ENCODE peak calls at places on chromosomes 5 and 9, in six cellular contexts. Q, B, H, L, W and Y are unnamed samples.
A peak's percentile ranks its signal among the peaks of the same experiment; 100 is the strongest.

GRCh38 chr9:33180526-33181184 is 13.5 kb upstream of the B4GALT1 start:
- DNase-seq in Q (no peak), B (peak; percentile 70), H (no peak), L (no peak), W (no peak), Y (peak; percentile 60)

GRCh38 chr9:114031948-114032688 is 46.0 kb downstream of the AMBP start:
- DNase-seq in Q (no peak), B (no peak), H (no peak), L (no peak), W (no peak), Y (no peak)

GRCh38 chr5:31407921-31408714 is 123.8 kb downstream of the DROSHA start:
- DNase-seq in Q (no peak), B (peak; percentile 38), H (no peak), L (no peak), W (no peak), Y (no peak)

GRCh38 chr5:38712416-38712815 is 133.4 kb upstream of the OSMR start:
- DNase-seq in Q (no peak), B (no peak), H (no peak), L (no peak), W (no peak), Y (no peak)

GRCh38 chr5:67244345-67244793 is 47.8 kb upstream of the CD180 start:
- DNase-seq in Q (peak; percentile 42), B (no peak), H (no peak), L (peak; percentile 36), W (no peak), Y (no peak)

GRCh38 chr9:125696106-125696647 is 10.8 kb downstream of the MAPKAP1 start:
- DNase-seq in Q (no peak), B (no peak), H (no peak), L (no peak), W (no peak), Y (peak; percentile 36)

GRCh38 chr9:107213561-107214028 is 69.5 kb upstream of the RAD23B start:
- DNase-seq in Q (peak; percentile 55), B (peak; percentile 94), H (peak; percentile 73), L (no peak), W (no peak), Y (peak; percentile 91)

GRCh38 chr5:95809414-95809960 is 13.0 kb downstream of the GLRX start:
- DNase-seq in Q (no peak), B (peak; percentile 52), H (no peak), L (peak; percentile 39), W (peak; percentile 52), Y (no peak)

GRCh38 chr5:180328296-180329137 is 24.6 kb downstream of the GFPT2 start:
- DNase-seq in Q (peak; percentile 85), B (peak; percentile 60), H (no peak), L (peak; percentile 91), W (peak; percentile 86), Y (peak; percentile 94)

GRCh38 chr9:107999890-108000289 is 510.3 kb upstream of the KLF4 start:
- DNase-seq in Q (no peak), B (no peak), H (no peak), L (no peak), W (no peak), Y (peak; percentile 6)

GRCh38 chr5:95842955-95843544 is 20.5 kb upstream of the GLRX start:
- DNase-seq in Q (peak; percentile 63), B (peak; percentile 75), H (no peak), L (peak; percentile 59), W (peak; percentile 70), Y (peak; percentile 90)

GRCh38 chr5:92801921-92802320 is 779.1 kb downstream of the NR2F1-AS1 start:
- DNase-seq in Q (peak; percentile 25), B (no peak), H (no peak), L (no peak), W (no peak), Y (no peak)

GRCh38 chr5:142063878-142064331 is 44.7 kb upstream of the NDFIP1 start:
- DNase-seq in Q (peak; percentile 46), B (peak; percentile 61), H (peak; percentile 18), L (peak; percentile 66), W (peak; percentile 13), Y (peak; percentile 80)

GRCh38 chr9:68560131-68560844 is 19.6 kb upstream of the TMEM252 start:
- DNase-seq in Q (peak; percentile 37), B (peak; percentile 84), H (peak; percentile 39), L (peak; percentile 61), W (peak; percentile 63), Y (peak; percentile 88)

GRCh38 chr5:108487951-108488350 is 106.1 kb upstream of the FBXL17 start:
- DNase-seq in Q (no peak), B (no peak), H (no peak), L (no peak), W (no peak), Y (no peak)

GRCh38 chr5:151298465-151298864 is 5.1 kb downstream of the SLC36A3 start:
- DNase-seq in Q (no peak), B (no peak), H (no peak), L (no peak), W (no peak), Y (no peak)

GRCh38 chr9:4738866-4739586 is 2.0 kb downstream of the AK3 start:
- DNase-seq in Q (peak; percentile 10), B (peak; percentile 14), H (no peak), L (no peak), W (no peak), Y (no peak)

GRCh38 chr5:24364711-24365110 is 280.1 kb downstream of the CDH10 start:
- DNase-seq in Q (peak; percentile 9), B (no peak), H (no peak), L (no peak), W (no peak), Y (no peak)

GRCh38 chr5:103847060-103847459 is 284.5 kb upstream of the NUDT12 start:
- DNase-seq in Q (no peak), B (peak; percentile 65), H (no peak), L (no peak), W (no peak), Y (no peak)
- H3K27ac ChIP-seq in Q (no peak overlapping the region), B (no peak overlapping the region), H (no peak overlapping the region), L (no peak overlapping the region), W (no peak overlapping the region), Y (no peak overlapping the region)

GRCh38 chr5:159873680-159874079 is 42.6 kb upstream of the ADRA1B start:
- DNase-seq in Q (no peak), B (no peak), H (no peak), L (no peak), W (no peak), Y (no peak)
- H3K27ac ChIP-seq in Q (no peak overlapping the region), B (no peak overlapping the region), H (no peak overlapping the region), L (no peak overlapping the region), W (no peak overlapping the region), Y (no peak overlapping the region)

GRCh38 chr5:171474106-171474878 is 54.8 kb downstream of the FGF18 start:
- DNase-seq in Q (no peak), B (peak; percentile 21), H (no peak), L (no peak), W (no peak), Y (no peak)
- H3K27ac ChIP-seq in Q (no peak overlapping the region), B (no peak overlapping the region), H (no peak overlapping the region), L (no peak overlapping the region), W (no peak overlapping the region), Y (no peak overlapping the region)

GRCh38 chr9:21095561-21095960 is 17.8 kb upstream of the IFNB1 start:
- DNase-seq in Q (no peak), B (no peak), H (no peak), L (no peak), W (no peak), Y (no peak)

GRCh38 chr9:21097817-21098216 is 20.1 kb upstream of the IFNB1 start:
- DNase-seq in Q (no peak), B (no peak), H (no peak), L (no peak), W (no peak), Y (no peak)

GRCh38 chr9:21096901-21097255 is 19.1 kb upstream of the IFNB1 start:
- DNase-seq in Q (no peak), B (no peak), H (no peak), L (no peak), W (no peak), Y (no peak)

GRCh38 chr9:21102311-21102710 is 24.6 kb upstream of the IFNB1 start:
- DNase-seq in Q (no peak), B (peak; percentile 30), H (no peak), L (no peak), W (no peak), Y (no peak)

GRCh38 chr9:21096172-21096900 is 18.6 kb upstream of the IFNB1 start:
- DNase-seq in Q (no peak), B (peak; percentile 61), H (peak; percentile 33), L (no peak), W (no peak), Y (no peak)
- H3K27ac ChIP-seq in Q (peak overlapping the region; percentile 70), B (peak overlapping the region; percentile 30), H (peak overlapping the region; percentile 55), L (no peak overlapping the region), W (peak overlapping the region; percentile 69), Y (no peak overlapping the region)

GRCh38 chr9:97987490-97987889 is 4.3 kb downstream of the ANP32B start:
- DNase-seq in Q (no peak), B (no peak), H (no peak), L (no peak), W (no peak), Y (no peak)
- H3K27ac ChIP-seq in Q (no peak overlapping the region), B (no peak overlapping the region), H (no peak overlapping the region), L (no peak overlapping the region), W (no peak overlapping the region), Y (no peak overlapping the region)